ENCODE peak calls at places on chromosomes 6 and 20, in four cellular contexts. One of them, this sample, is unnamed.

GRCh38 chr6:7424058-7424457 is 34.5 kb downstream of the RIOK1 start:
- DNase-seq in left cardiac atrium: no peak
- DNase-seq in stimulated activated CD4-positive, alpha-beta T cell treated with anti-CD3 and anti-CD28 coated beads, TNF-alpha, amount 100 ng/mL, for 1 hour: no peak
- DNase-seq in MCF 10A: no peak
- DNase-seq in this sample: no peak

GRCh38 chr20:62584671-62585512 is 57.4 kb upstream of the SLCO4A1 start:
- DNase-seq in left cardiac atrium: no peak
- DNase-seq in stimulated activated CD4-positive, alpha-beta T cell treated with anti-CD3 and anti-CD28 coated beads, TNF-alpha, amount 100 ng/mL, for 1 hour: no peak
- DNase-seq in MCF 10A: no peak
- DNase-seq in this sample: no peak

GRCh38 chr6:137161975-137162374 is 11.5 kb downstream of the IL22RA2 start:
- DNase-seq in left cardiac atrium: no peak
- DNase-seq in stimulated activated CD4-positive, alpha-beta T cell treated with anti-CD3 and anti-CD28 coated beads, TNF-alpha, amount 100 ng/mL, for 1 hour: no peak
- DNase-seq in MCF 10A: peak; percentile 87
- DNase-seq in this sample: no peak

GRCh38 chr6:92337571-92337970 is 1081.8 kb downstream of the EPHA7 start:
- DNase-seq in left cardiac atrium: no peak
- DNase-seq in stimulated activated CD4-positive, alpha-beta T cell treated with anti-CD3 and anti-CD28 coated beads, TNF-alpha, amount 100 ng/mL, for 1 hour: no peak
- DNase-seq in MCF 10A: no peak
- DNase-seq in this sample: no peak

GRCh38 chr20:10649817-10650200 is 24.0 kb downstream of the JAG1 start:
- DNase-seq in left cardiac atrium: peak; percentile 8
- DNase-seq in stimulated activated CD4-positive, alpha-beta T cell treated with anti-CD3 and anti-CD28 coated beads, TNF-alpha, amount 100 ng/mL, for 1 hour: no peak
- DNase-seq in MCF 10A: no peak
- DNase-seq in this sample: peak; percentile 93

GRCh38 chr6:133166706-133167105 is 74.5 kb upstream of the EYA4 start:
- DNase-seq in left cardiac atrium: no peak
- DNase-seq in stimulated activated CD4-positive, alpha-beta T cell treated with anti-CD3 and anti-CD28 coated beads, TNF-alpha, amount 100 ng/mL, for 1 hour: no peak
- DNase-seq in MCF 10A: no peak
- DNase-seq in this sample: peak; percentile 14

GRCh38 chr6:132513821-132514545 is 1.1 kb upstream of the STX7 start:
- DNase-seq in left cardiac atrium: no peak
- DNase-seq in stimulated activated CD4-positive, alpha-beta T cell treated with anti-CD3 and anti-CD28 coated beads, TNF-alpha, amount 100 ng/mL, for 1 hour: no peak
- DNase-seq in MCF 10A: no peak
- DNase-seq in this sample: no peak

GRCh38 chr6:110543106-110543505 is 66.7 kb upstream of the SLC22A16 start:
- DNase-seq in left cardiac atrium: no peak
- DNase-seq in stimulated activated CD4-positive, alpha-beta T cell treated with anti-CD3 and anti-CD28 coated beads, TNF-alpha, amount 100 ng/mL, for 1 hour: no peak
- DNase-seq in MCF 10A: peak; percentile 89
- DNase-seq in this sample: no peak

GRCh38 chr6:56223995-56224394 is 23.4 kb downstream of the COL21A1 start:
- DNase-seq in left cardiac atrium: no peak
- DNase-seq in stimulated activated CD4-positive, alpha-beta T cell treated with anti-CD3 and anti-CD28 coated beads, TNF-alpha, amount 100 ng/mL, for 1 hour: no peak
- DNase-seq in MCF 10A: peak; percentile 54
- DNase-seq in this sample: peak; percentile 32

GRCh38 chr6:156717542-156717941 is 59.6 kb upstream of the ARID1B start:
- DNase-seq in left cardiac atrium: no peak
- DNase-seq in stimulated activated CD4-positive, alpha-beta T cell treated with anti-CD3 and anti-CD28 coated beads, TNF-alpha, amount 100 ng/mL, for 1 hour: no peak
- DNase-seq in MCF 10A: no peak
- DNase-seq in this sample: no peak

GRCh38 chr20:35257175-35257909 is 20.6 kb downstream of the MMP24OS start:
- DNase-seq in left cardiac atrium: no peak
- DNase-seq in stimulated activated CD4-positive, alpha-beta T cell treated with anti-CD3 and anti-CD28 coated beads, TNF-alpha, amount 100 ng/mL, for 1 hour: no peak
- DNase-seq in MCF 10A: peak; percentile 47
- DNase-seq in this sample: peak; percentile 55

GRCh38 chr20:10263385-10264165 is 44.9 kb downstream of the SNAP25 start:
- DNase-seq in left cardiac atrium: no peak
- DNase-seq in stimulated activated CD4-positive, alpha-beta T cell treated with anti-CD3 and anti-CD28 coated beads, TNF-alpha, amount 100 ng/mL, for 1 hour: no peak
- DNase-seq in MCF 10A: peak; percentile 41
- DNase-seq in this sample: no peak

GRCh38 chr20:48148916-48149672 is 363.8 kb upstream of the SULF2 start:
- DNase-seq in left cardiac atrium: no peak
- DNase-seq in stimulated activated CD4-positive, alpha-beta T cell treated with anti-CD3 and anti-CD28 coated beads, TNF-alpha, amount 100 ng/mL, for 1 hour: no peak
- DNase-seq in MCF 10A: no peak
- DNase-seq in this sample: no peak

GRCh38 chr6:11598687-11599086 is 61.1 kb downstream of the TMEM170B start:
- DNase-seq in left cardiac atrium: no peak
- DNase-seq in stimulated activated CD4-positive, alpha-beta T cell treated with anti-CD3 and anti-CD28 coated beads, TNF-alpha, amount 100 ng/mL, for 1 hour: no peak
- DNase-seq in MCF 10A: no peak
- DNase-seq in this sample: peak; percentile 23

GRCh38 chr6:49513153-49513989 is 13.6 kb downstream of the GLYATL3 start:
- DNase-seq in left cardiac atrium: no peak
- DNase-seq in stimulated activated CD4-positive, alpha-beta T cell treated with anti-CD3 and anti-CD28 coated beads, TNF-alpha, amount 100 ng/mL, for 1 hour: no peak
- DNase-seq in MCF 10A: no peak
- DNase-seq in this sample: no peak

GRCh38 chr20:1827974-1828785 is 67.0 kb upstream of the SIRPA start:
- DNase-seq in left cardiac atrium: peak; percentile 78
- DNase-seq in stimulated activated CD4-positive, alpha-beta T cell treated with anti-CD3 and anti-CD28 coated beads, TNF-alpha, amount 100 ng/mL, for 1 hour: no peak
- DNase-seq in MCF 10A: peak; percentile 82
- DNase-seq in this sample: peak; percentile 78

GRCh38 chr20:57398231-57398821 is 7.1 kb downstream of the RBM38 start:
- DNase-seq in left cardiac atrium: peak; percentile 57
- DNase-seq in stimulated activated CD4-positive, alpha-beta T cell treated with anti-CD3 and anti-CD28 coated beads, TNF-alpha, amount 100 ng/mL, for 1 hour: peak; percentile 84
- DNase-seq in MCF 10A: no peak
- DNase-seq in this sample: no peak

GRCh38 chr20:34938466-34939163 is 17.0 kb downstream of the GSS start:
- DNase-seq in left cardiac atrium: peak; percentile 73
- DNase-seq in stimulated activated CD4-positive, alpha-beta T cell treated with anti-CD3 and anti-CD28 coated beads, TNF-alpha, amount 100 ng/mL, for 1 hour: no peak
- DNase-seq in MCF 10A: peak; percentile 60
- DNase-seq in this sample: peak; percentile 13

GRCh38 chr6:144064831-144065668 is 30.3 kb downstream of the SF3B5 start:
- DNase-seq in left cardiac atrium: no peak
- DNase-seq in stimulated activated CD4-positive, alpha-beta T cell treated with anti-CD3 and anti-CD28 coated beads, TNF-alpha, amount 100 ng/mL, for 1 hour: no peak
- DNase-seq in MCF 10A: no peak
- DNase-seq in this sample: no peak

GRCh38 chr20:49729780-49730179 is 16.1 kb upstream of the B4GALT5 start:
- DNase-seq in left cardiac atrium: no peak
- DNase-seq in stimulated activated CD4-positive, alpha-beta T cell treated with anti-CD3 and anti-CD28 coated beads, TNF-alpha, amount 100 ng/mL, for 1 hour: no peak
- DNase-seq in MCF 10A: no peak
- DNase-seq in this sample: no peak

GRCh38 chr6:68636710-68637470 is 1.8 kb downstream of the ADGRB3 start:
- DNase-seq in left cardiac atrium: no peak
- DNase-seq in stimulated activated CD4-positive, alpha-beta T cell treated with anti-CD3 and anti-CD28 coated beads, TNF-alpha, amount 100 ng/mL, for 1 hour: no peak
- DNase-seq in MCF 10A: no peak
- DNase-seq in this sample: no peak

GRCh38 chr6:113634352-113635163 is 222.6 kb upstream of the MARCKS start:
- DNase-seq in left cardiac atrium: no peak
- DNase-seq in stimulated activated CD4-positive, alpha-beta T cell treated with anti-CD3 and anti-CD28 coated beads, TNF-alpha, amount 100 ng/mL, for 1 hour: no peak
- DNase-seq in MCF 10A: peak; percentile 51
- DNase-seq in this sample: peak; percentile 30

GRCh38 chr20:24651171-24651972 is 181.9 kb downstream of the SYNDIG1 start:
- DNase-seq in left cardiac atrium: no peak
- DNase-seq in stimulated activated CD4-positive, alpha-beta T cell treated with anti-CD3 and anti-CD28 coated beads, TNF-alpha, amount 100 ng/mL, for 1 hour: no peak
- DNase-seq in MCF 10A: peak; percentile 38
- DNase-seq in this sample: peak; percentile 38

GRCh38 chr6:168612586-168612985 is 171.6 kb downstream of the SMOC2 start:
- DNase-seq in left cardiac atrium: no peak
- DNase-seq in stimulated activated CD4-positive, alpha-beta T cell treated with anti-CD3 and anti-CD28 coated beads, TNF-alpha, amount 100 ng/mL, for 1 hour: no peak
- DNase-seq in MCF 10A: no peak
- DNase-seq in this sample: no peak

GRCh38 chr6:37809144-37809543 is 10.4 kb upstream of the ZFAND3 start:
- DNase-seq in left cardiac atrium: no peak
- DNase-seq in stimulated activated CD4-positive, alpha-beta T cell treated with anti-CD3 and anti-CD28 coated beads, TNF-alpha, amount 100 ng/mL, for 1 hour: no peak
- DNase-seq in MCF 10A: no peak
- DNase-seq in this sample: no peak

GRCh38 chr20:59802018-59802417 is 131.4 kb downstream of the SYCP2 start:
- DNase-seq in left cardiac atrium: no peak
- DNase-seq in stimulated activated CD4-positive, alpha-beta T cell treated with anti-CD3 and anti-CD28 coated beads, TNF-alpha, amount 100 ng/mL, for 1 hour: no peak
- DNase-seq in MCF 10A: no peak
- DNase-seq in this sample: no peak

GRCh38 chr20:46566125-46566524 is 15.7 kb upstream of the OCSTAMP start:
- DNase-seq in left cardiac atrium: no peak
- DNase-seq in stimulated activated CD4-positive, alpha-beta T cell treated with anti-CD3 and anti-CD28 coated beads, TNF-alpha, amount 100 ng/mL, for 1 hour: no peak
- DNase-seq in MCF 10A: no peak
- DNase-seq in this sample: no peak

GRCh38 chr6:106974999-106975698 is 620 bp upstream of the CD24 start:
- DNase-seq in left cardiac atrium: peak; percentile 26
- DNase-seq in stimulated activated CD4-positive, alpha-beta T cell treated with anti-CD3 and anti-CD28 coated beads, TNF-alpha, amount 100 ng/mL, for 1 hour: no peak
- DNase-seq in MCF 10A: peak; percentile 50
- DNase-seq in this sample: peak; percentile 62

GRCh38 chr6:2854394-2854982 is 12.8 kb upstream of the SERPINB1 start:
- DNase-seq in left cardiac atrium: no peak
- DNase-seq in stimulated activated CD4-positive, alpha-beta T cell treated with anti-CD3 and anti-CD28 coated beads, TNF-alpha, amount 100 ng/mL, for 1 hour: no peak
- DNase-seq in MCF 10A: no peak
- DNase-seq in this sample: no peak

GRCh38 chr20:48734104-48734749 is 93.6 kb downstream of the PREX1 start:
- DNase-seq in left cardiac atrium: no peak
- DNase-seq in stimulated activated CD4-positive, alpha-beta T cell treated with anti-CD3 and anti-CD28 coated beads, TNF-alpha, amount 100 ng/mL, for 1 hour: no peak
- DNase-seq in MCF 10A: no peak
- DNase-seq in this sample: no peak

GRCh38 chr6:40706222-40706621 is 119.1 kb upstream of the LRFN2 start:
- DNase-seq in left cardiac atrium: no peak
- DNase-seq in stimulated activated CD4-positive, alpha-beta T cell treated with anti-CD3 and anti-CD28 coated beads, TNF-alpha, amount 100 ng/mL, for 1 hour: no peak
- DNase-seq in MCF 10A: no peak
- DNase-seq in this sample: no peak

GRCh38 chr6:10759312-10759839 is 11.8 kb downstream of the TMEM14B start:
- DNase-seq in left cardiac atrium: no peak
- DNase-seq in stimulated activated CD4-positive, alpha-beta T cell treated with anti-CD3 and anti-CD28 coated beads, TNF-alpha, amount 100 ng/mL, for 1 hour: no peak
- DNase-seq in MCF 10A: peak; percentile 92
- DNase-seq in this sample: peak; percentile 95

GRCh38 chr20:31849306-31849930 is 4.0 kb upstream of the FOXS1 start:
- DNase-seq in left cardiac atrium: no peak
- DNase-seq in stimulated activated CD4-positive, alpha-beta T cell treated with anti-CD3 and anti-CD28 coated beads, TNF-alpha, amount 100 ng/mL, for 1 hour: no peak
- DNase-seq in MCF 10A: no peak
- DNase-seq in this sample: no peak

GRCh38 chr6:84791233-84791632 is 26.8 kb upstream of the TBX18 start:
- DNase-seq in left cardiac atrium: no peak
- DNase-seq in stimulated activated CD4-positive, alpha-beta T cell treated with anti-CD3 and anti-CD28 coated beads, TNF-alpha, amount 100 ng/mL, for 1 hour: no peak
- DNase-seq in MCF 10A: peak; percentile 59
- DNase-seq in this sample: no peak